ENCODE peak calls at places on chromosomes 16 and 17, in nine cellular contexts. Q, J, K, E, Z, A, T, N and Y are unnamed samples.

GRCh38 chr16:25177831-25178688 is 38.7 kb upstream of the AQP8 start:
- DNase-seq in Q (no peak), J (no peak), K (no peak), E (no peak), Z (no peak), A (no peak), T (no peak), N (no peak), Y (no peak)

GRCh38 chr16:68275611-68276191 is 11.4 kb downstream of the SLC7A6 start:
- DNase-seq in Q (no peak), J (no peak), K (no peak), E (no peak), Z (peak), A (no peak), T (no peak), N (no peak), Y (peak)

GRCh38 chr17:38430316-38430715 is 2.1 kb downstream of the ARHGAP23 start:
- DNase-seq in Q (no peak), J (no peak), K (peak), E (no peak), Z (no peak), A (no peak), T (no peak), N (no peak), Y (no peak)

GRCh38 chr16:67278773-67279295 is 498 bp upstream of the PLEKHG4 start:
- DNase-seq in Q (peak), J (peak), K (peak), E (peak), Z (no peak), A (no peak), T (no peak), N (no peak), Y (peak)

GRCh38 chr16:1634541-1634940 is 22.4 kb downstream of the CRAMP1 start:
- DNase-seq in Q (no peak), J (no peak), K (no peak), E (no peak), Z (no peak), A (no peak), T (no peak), N (no peak), Y (no peak)

GRCh38 chr16:3810818-3811217 is 69.7 kb downstream of the CREBBP start:
- DNase-seq in Q (no peak), J (no peak), K (no peak), E (no peak), Z (no peak), A (no peak), T (no peak), N (no peak), Y (no peak)

GRCh38 chr17:27569257-27569722 is 61.7 kb upstream of the LGALS9 start:
- DNase-seq in Q (peak), J (peak), K (peak), E (no peak), Z (peak), A (peak), T (peak), N (peak), Y (peak)

GRCh38 chr17:47879028-47879585 is 16.9 kb upstream of the SP2 start:
- DNase-seq in Q (no peak), J (no peak), K (peak), E (no peak), Z (no peak), A (no peak), T (peak), N (no peak), Y (no peak)

GRCh38 chr17:6643460-6644125 is 2.7 kb downstream of the TXNDC17 start:
- DNase-seq in Q (peak), J (no peak), K (no peak), E (no peak), Z (no peak), A (no peak), T (peak), N (no peak), Y (no peak)

GRCh38 chr16:67158637-67159600 is 790 bp downstream of the TRADD start:
- DNase-seq in Q (peak), J (no peak), K (peak), E (peak), Z (peak), A (peak), T (peak), N (peak), Y (peak)

GRCh38 chr17:31629696-31630470 is 229.2 kb downstream of the COPRS start:
- DNase-seq in Q (no peak), J (no peak), K (peak), E (peak), Z (no peak), A (no peak), T (peak), N (no peak), Y (no peak)

GRCh38 chr17:76623271-76624146 is 20.0 kb downstream of the ST6GALNAC1 start:
- DNase-seq in Q (peak), J (peak), K (peak), E (peak), Z (peak), A (peak), T (peak), N (peak), Y (peak)

GRCh38 chr17:60392845-60393702 is 1.1 kb upstream of the USP32 start:
- DNase-seq in Q (peak), J (no peak), K (peak), E (peak), Z (peak), A (peak), T (peak), N (no peak), Y (peak)

GRCh38 chr17:9371019-9371418 is 204.6 kb downstream of the STX8 start:
- DNase-seq in Q (peak), J (no peak), K (peak), E (no peak), Z (peak), A (peak), T (peak), N (peak), Y (no peak)

GRCh38 chr17:64599187-64599676 is 62.9 kb downstream of the SMURF2 start:
- DNase-seq in Q (no peak), J (no peak), K (no peak), E (no peak), Z (no peak), A (no peak), T (no peak), N (no peak), Y (peak)

GRCh38 chr16:88456356-88457292 is 3.5 kb downstream of the ZFPM1 start:
- DNase-seq in Q (no peak), J (no peak), K (no peak), E (no peak), Z (no peak), A (no peak), T (peak), N (no peak), Y (no peak)

GRCh38 chr16:3642397-3643094 is 11.9 kb upstream of the DNASE1 start:
- DNase-seq in Q (peak), J (no peak), K (peak), E (no peak), Z (no peak), A (peak), T (peak), N (no peak), Y (no peak)

GRCh38 chr16:24769806-24770205 is 40.4 kb downstream of the TNRC6A start:
- DNase-seq in Q (no peak), J (no peak), K (no peak), E (no peak), Z (no peak), A (no peak), T (no peak), N (no peak), Y (no peak)

GRCh38 chr16:10080031-10080772 is 102.0 kb downstream of the GRIN2A start:
- DNase-seq in Q (peak), J (no peak), K (peak), E (no peak), Z (no peak), A (peak), T (peak), N (no peak), Y (no peak)

GRCh38 chr16:72664122-72664479 is 383.8 kb downstream of the ZFHX3 start:
- DNase-seq in Q (peak), J (no peak), K (no peak), E (no peak), Z (no peak), A (no peak), T (peak), N (peak), Y (no peak)

GRCh38 chr17:6084226-6085161 is 14.3 kb downstream of the WSCD1 start:
- DNase-seq in Q (no peak), J (no peak), K (no peak), E (no peak), Z (no peak), A (no peak), T (no peak), N (no peak), Y (no peak)

GRCh38 chr17:61157246-61157887 is 242.3 kb upstream of the TBX2 start:
- DNase-seq in Q (peak), J (peak), K (peak), E (no peak), Z (no peak), A (peak), T (peak), N (peak), Y (no peak)

GRCh38 chr17:80824549-80825470 is 166.8 kb upstream of the CHMP6 start:
- DNase-seq in Q (no peak), J (no peak), K (no peak), E (no peak), Z (no peak), A (no peak), T (no peak), N (no peak), Y (no peak)

GRCh38 chr17:33057564-33057963 is 65.9 kb downstream of the SPACA3 start:
- DNase-seq in Q (peak), J (no peak), K (peak), E (no peak), Z (no peak), A (no peak), T (peak), N (no peak), Y (no peak)

GRCh38 chr17:69869667-69870066 is 205.4 kb upstream of the KCNJ16 start:
- DNase-seq in Q (no peak), J (no peak), K (no peak), E (no peak), Z (peak), A (no peak), T (no peak), N (no peak), Y (peak)

GRCh38 chr16:68031951-68032350 is 8.9 kb downstream of the DUS2 start:
- DNase-seq in Q (no peak), J (no peak), K (no peak), E (no peak), Z (no peak), A (no peak), T (peak), N (no peak), Y (no peak)

GRCh38 chr17:66283296-66283934 is 19.0 kb upstream of the PRKCA start:
- DNase-seq in Q (no peak), J (no peak), K (no peak), E (no peak), Z (no peak), A (no peak), T (no peak), N (no peak), Y (no peak)

GRCh38 chr16:17416461-17417221 is 54.1 kb downstream of the XYLT1 start:
- DNase-seq in Q (no peak), J (no peak), K (peak), E (no peak), Z (peak), A (no peak), T (peak), N (peak), Y (peak)

GRCh38 chr17:1571362-1571746 is 8.8 kb upstream of the PITPNA start:
- DNase-seq in Q (no peak), J (no peak), K (no peak), E (no peak), Z (no peak), A (no peak), T (no peak), N (no peak), Y (no peak)

GRCh38 chr16:79009911-79010310 is 590.6 kb downstream of the MAF start:
- DNase-seq in Q (no peak), J (no peak), K (no peak), E (peak), Z (no peak), A (no peak), T (no peak), N (no peak), Y (no peak)

GRCh38 chr16:89581045-89581695 is 5.6 kb downstream of the CPNE7 start:
- DNase-seq in Q (peak), J (no peak), K (peak), E (no peak), Z (no peak), A (peak), T (peak), N (peak), Y (no peak)

GRCh38 chr17:56945938-56946337 is 14.9 kb downstream of the COIL start:
- DNase-seq in Q (no peak), J (no peak), K (no peak), E (no peak), Z (no peak), A (no peak), T (no peak), N (no peak), Y (no peak)

GRCh38 chr16:24357511-24357910 is 101.4 kb downstream of the CACNG3 start:
- DNase-seq in Q (no peak), J (no peak), K (no peak), E (no peak), Z (no peak), A (no peak), T (no peak), N (no peak), Y (no peak)

GRCh38 chr17:67137026-67137370 is 92.6 kb downstream of the CACNG1 start:
- DNase-seq in Q (no peak), J (no peak), K (no peak), E (no peak), Z (no peak), A (no peak), T (no peak), N (no peak), Y (no peak)

GRCh38 chr17:4941027-4941610 is 1.1 kb downstream of the RNF167 start:
- DNase-seq in Q (no peak), J (no peak), K (no peak), E (no peak), Z (no peak), A (no peak), T (no peak), N (no peak), Y (no peak)

GRCh38 chr17:76900723-76901122 is 32.5 kb downstream of the MGAT5B start:
- DNase-seq in Q (no peak), J (no peak), K (no peak), E (no peak), Z (no peak), A (no peak), T (no peak), N (no peak), Y (no peak)